ENCODE peak calls at places on chromosomes 2 and 18, in seven cellular contexts. One of them, this sample, is unnamed.

GRCh38 chr2:200703132-200703925 is 108.4 kb upstream of the BZW1 start:
- DNase-seq in left lung: no peak
- DNase-seq in fibroblast of mammary gland: peak; percentile 81
- DNase-seq in sigmoid colon: no peak
- DNase-seq in neural crest cell: peak; percentile 14
- DNase-seq in ovary: peak; percentile 55
- DNase-seq in PC-3: peak; percentile 92
- DNase-seq in this sample: no peak

GRCh38 chr2:113406114-113406513 is 31.4 kb upstream of the ZNG1B start:
- DNase-seq in ovary: no peak
- DNase-seq in PC-3: no peak
- DNase-seq in fibroblast of mammary gland: no peak
- DNase-seq in left lung: no peak
- DNase-seq in neural crest cell: peak; percentile 8
- DNase-seq in sigmoid colon: no peak
- DNase-seq in this sample: peak; percentile 30

GRCh38 chr2:170461875-170462274 is 253.3 kb upstream of the SP5 start:
- DNase-seq in fibroblast of mammary gland: no peak
- DNase-seq in sigmoid colon: no peak
- DNase-seq in PC-3: no peak
- DNase-seq in left lung: no peak
- DNase-seq in ovary: no peak
- DNase-seq in neural crest cell: no peak
- DNase-seq in this sample: no peak

GRCh38 chr2:45458909-45459563 is 152.0 kb downstream of the SRBD1 start:
- DNase-seq in ovary: peak; percentile 20
- DNase-seq in sigmoid colon: no peak
- DNase-seq in neural crest cell: no peak
- DNase-seq in left lung: no peak
- DNase-seq in fibroblast of mammary gland: peak; percentile 59
- DNase-seq in PC-3: peak; percentile 86
- DNase-seq in this sample: no peak

GRCh38 chr2:123093199-123093598 is 931.9 kb upstream of the CNTNAP5 start:
- DNase-seq in PC-3: peak; percentile 72
- DNase-seq in left lung: no peak
- DNase-seq in sigmoid colon: no peak
- DNase-seq in neural crest cell: no peak
- DNase-seq in ovary: no peak
- DNase-seq in fibroblast of mammary gland: no peak
- DNase-seq in this sample: no peak

GRCh38 chr2:183390109-183390508 is 265.9 kb downstream of the NUP35 start:
- DNase-seq in PC-3: no peak
- DNase-seq in neural crest cell: no peak
- DNase-seq in sigmoid colon: no peak
- DNase-seq in fibroblast of mammary gland: no peak
- DNase-seq in ovary: no peak
- DNase-seq in left lung: no peak
- DNase-seq in this sample: no peak

GRCh38 chr2:64731746-64732145 is 78.0 kb upstream of the SERTAD2 start:
- DNase-seq in ovary: no peak
- DNase-seq in PC-3: no peak
- DNase-seq in sigmoid colon: no peak
- DNase-seq in fibroblast of mammary gland: no peak
- DNase-seq in neural crest cell: no peak
- DNase-seq in left lung: peak; percentile 45
- DNase-seq in this sample: no peak

GRCh38 chr2:188199716-188200128 is 92.0 kb upstream of the GULP1 start:
- DNase-seq in left lung: no peak
- DNase-seq in ovary: no peak
- DNase-seq in neural crest cell: no peak
- DNase-seq in fibroblast of mammary gland: peak; percentile 78
- DNase-seq in PC-3: peak; percentile 83
- DNase-seq in sigmoid colon: no peak
- DNase-seq in this sample: no peak

GRCh38 chr2:127569274-127570065 is 34.0 kb downstream of the MYO7B start:
- DNase-seq in sigmoid colon: peak; percentile 59
- DNase-seq in ovary: no peak
- DNase-seq in PC-3: peak; percentile 83
- DNase-seq in fibroblast of mammary gland: peak; percentile 91
- DNase-seq in neural crest cell: no peak
- DNase-seq in left lung: no peak
- DNase-seq in this sample: no peak

GRCh38 chr18:77359561-77360314 is 110.1 kb downstream of the GALR1 start:
- DNase-seq in PC-3: no peak
- DNase-seq in neural crest cell: no peak
- DNase-seq in sigmoid colon: no peak
- DNase-seq in left lung: no peak
- DNase-seq in ovary: no peak
- DNase-seq in fibroblast of mammary gland: no peak
- DNase-seq in this sample: no peak

GRCh38 chr2:60898567-60898966 is 17.2 kb downstream of the REL start:
- DNase-seq in sigmoid colon: no peak
- DNase-seq in neural crest cell: no peak
- DNase-seq in PC-3: peak; percentile 24
- DNase-seq in fibroblast of mammary gland: no peak
- DNase-seq in ovary: no peak
- DNase-seq in left lung: no peak
- DNase-seq in this sample: no peak

GRCh38 chr18:21117385-21118135 is 5.9 kb upstream of the ROCK1 start:
- DNase-seq in neural crest cell: no peak
- DNase-seq in sigmoid colon: no peak
- DNase-seq in PC-3: no peak
- DNase-seq in left lung: no peak
- DNase-seq in fibroblast of mammary gland: peak; percentile 95
- DNase-seq in ovary: no peak
- DNase-seq in this sample: no peak

GRCh38 chr2:219466816-219467735 is 31.6 kb upstream of the GMPPA start:
- DNase-seq in sigmoid colon: no peak
- DNase-seq in fibroblast of mammary gland: no peak
- DNase-seq in left lung: no peak
- DNase-seq in ovary: no peak
- DNase-seq in PC-3: no peak
- DNase-seq in neural crest cell: no peak
- DNase-seq in this sample: no peak

GRCh38 chr2:69625078-69625788 is 18.3 kb downstream of the AAK1 start:
- DNase-seq in neural crest cell: no peak
- DNase-seq in fibroblast of mammary gland: no peak
- DNase-seq in PC-3: peak; percentile 31
- DNase-seq in left lung: no peak
- DNase-seq in sigmoid colon: no peak
- DNase-seq in ovary: no peak
- DNase-seq in this sample: no peak

GRCh38 chr2:65320042-65320711 is 92.5 kb downstream of the ACTR2 start:
- DNase-seq in PC-3: peak; percentile 97
- DNase-seq in neural crest cell: no peak
- DNase-seq in ovary: no peak
- DNase-seq in fibroblast of mammary gland: peak; percentile 98
- DNase-seq in sigmoid colon: no peak
- DNase-seq in left lung: no peak
- DNase-seq in this sample: no peak

GRCh38 chr18:74266161-74266560 is 25.6 kb downstream of the CYB5A start:
- DNase-seq in sigmoid colon: no peak
- DNase-seq in ovary: no peak
- DNase-seq in PC-3: peak; percentile 90
- DNase-seq in left lung: no peak
- DNase-seq in neural crest cell: no peak
- DNase-seq in fibroblast of mammary gland: peak; percentile 21
- DNase-seq in this sample: no peak

GRCh38 chr2:88707003-88707402 is 15.5 kb downstream of the RPIA start:
- DNase-seq in fibroblast of mammary gland: no peak
- DNase-seq in neural crest cell: no peak
- DNase-seq in ovary: no peak
- DNase-seq in sigmoid colon: no peak
- DNase-seq in PC-3: no peak
- DNase-seq in left lung: no peak
- DNase-seq in this sample: no peak

GRCh38 chr2:12487253-12488004 is 229.3 kb upstream of the TRIB2 start:
- DNase-seq in ovary: no peak
- DNase-seq in fibroblast of mammary gland: no peak
- DNase-seq in left lung: no peak
- DNase-seq in PC-3: no peak
- DNase-seq in neural crest cell: no peak
- DNase-seq in sigmoid colon: no peak
- DNase-seq in this sample: no peak

GRCh38 chr2:160538559-160539355 is 45.1 kb upstream of the RBMS1 start:
- DNase-seq in PC-3: peak; percentile 93
- DNase-seq in ovary: no peak
- DNase-seq in left lung: no peak
- DNase-seq in sigmoid colon: no peak
- DNase-seq in fibroblast of mammary gland: no peak
- DNase-seq in neural crest cell: no peak
- DNase-seq in this sample: no peak

GRCh38 chr2:64652231-64653173 is 1.2 kb downstream of the SERTAD2 start:
- DNase-seq in neural crest cell: no peak
- DNase-seq in PC-3: peak; percentile 68
- DNase-seq in fibroblast of mammary gland: peak; percentile 73
- DNase-seq in sigmoid colon: peak; percentile 83
- DNase-seq in ovary: peak; percentile 64
- DNase-seq in left lung: peak; percentile 71
- DNase-seq in this sample: no peak

GRCh38 chr2:158967731-158968395 is 577 bp upstream of the TANC1 start:
- DNase-seq in fibroblast of mammary gland: peak; percentile 76
- DNase-seq in sigmoid colon: peak; percentile 76
- DNase-seq in left lung: peak; percentile 47
- DNase-seq in PC-3: peak; percentile 69
- DNase-seq in neural crest cell: peak; percentile 60
- DNase-seq in ovary: peak; percentile 61
- DNase-seq in this sample: no peak

GRCh38 chr2:196592331-196592911 is 47.1 kb upstream of the CCDC150 start:
- DNase-seq in sigmoid colon: no peak
- DNase-seq in fibroblast of mammary gland: peak; percentile 33
- DNase-seq in left lung: no peak
- DNase-seq in ovary: no peak
- DNase-seq in neural crest cell: peak; percentile 47
- DNase-seq in PC-3: peak; percentile 38
- DNase-seq in this sample: no peak

DNA sequence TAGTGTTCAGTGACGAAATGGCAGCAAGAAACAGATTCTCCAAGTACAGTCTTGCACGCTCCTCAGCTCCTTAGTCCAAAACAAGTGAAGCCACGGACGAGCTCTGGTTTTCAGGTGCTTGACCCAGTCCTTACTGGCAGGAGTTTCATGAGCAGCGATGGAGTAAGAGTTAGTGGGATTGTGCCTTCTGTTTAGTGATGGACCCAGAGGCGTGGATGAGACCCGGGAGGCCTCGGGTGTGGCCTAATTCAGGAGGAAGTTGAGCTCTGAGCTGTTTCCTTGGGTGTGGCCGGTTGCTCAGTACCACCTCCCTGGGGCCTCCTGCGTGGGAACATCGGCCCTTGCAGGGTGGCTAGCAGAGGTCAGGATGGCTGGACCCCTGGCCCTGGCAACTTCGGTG is 52.0 kb downstream of the KIF5C start:
- DNase-seq in sigmoid colon: no peak
- DNase-seq in neural crest cell: no peak
- DNase-seq in PC-3: peak; percentile 13
- DNase-seq in left lung: peak; percentile 35
- DNase-seq in ovary: no peak
- DNase-seq in fibroblast of mammary gland: no peak
- DNase-seq in this sample: peak; percentile 18
- TF ChIP-seq CTCF in sigmoid colon: no peak
- TF ChIP-seq CTCF in neural crest cell: peak; percentile 0
- TF ChIP-seq CTCF in PC-3: no peak
- TF ChIP-seq CTCF in left lung: no peak
- TF ChIP-seq CTCF in ovary: no peak
- TF ChIP-seq CTCF in fibroblast of mammary gland: no peak
- TF ChIP-seq CTCF in this sample: no peak

DNA sequence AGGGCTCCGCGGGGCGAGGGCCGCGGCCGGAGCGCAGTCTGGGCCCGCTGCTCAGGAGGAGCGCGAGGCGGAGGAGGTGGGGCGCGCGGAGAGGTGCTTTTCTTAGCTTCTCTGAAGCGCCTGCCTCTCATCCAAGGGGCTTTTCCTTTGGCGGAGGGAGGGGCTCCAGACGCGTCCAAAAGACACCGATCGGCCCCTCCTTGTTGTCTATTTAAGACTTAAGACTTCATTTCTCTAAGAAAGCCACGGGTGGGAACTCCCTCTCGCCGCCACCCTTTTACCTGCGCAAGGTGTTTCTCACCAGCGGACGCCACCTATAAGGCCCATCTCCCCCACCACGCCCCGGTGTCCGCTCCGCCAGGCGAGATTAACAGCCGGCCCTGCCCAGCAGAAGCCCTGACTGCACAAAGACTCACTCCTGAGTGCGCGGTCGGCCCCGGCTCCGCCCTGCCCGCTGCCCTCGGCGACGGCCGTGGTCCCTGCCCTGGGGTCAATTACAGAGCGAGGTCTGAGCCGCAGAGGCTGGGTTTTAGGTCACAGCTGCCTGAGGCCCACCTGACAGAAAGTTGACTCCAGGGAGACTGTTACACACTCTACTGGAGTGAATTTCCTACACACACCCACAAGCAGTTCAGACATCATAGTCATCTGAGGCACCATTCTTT is at the start of gene DSC2:
- DNase-seq in PC-3: peak; percentile 34
- DNase-seq in left lung: peak; percentile 48
- DNase-seq in ovary: peak; percentile 14
- DNase-seq in neural crest cell: peak; percentile 41
- DNase-seq in sigmoid colon: no peak
- DNase-seq in fibroblast of mammary gland: no peak
- DNase-seq in this sample: no peak
- TF ChIP-seq CTCF in PC-3: no peak
- TF ChIP-seq CTCF in left lung: no peak
- TF ChIP-seq CTCF in ovary: no peak
- TF ChIP-seq CTCF in neural crest cell: no peak
- TF ChIP-seq CTCF in sigmoid colon: no peak
- TF ChIP-seq CTCF in fibroblast of mammary gland: no peak
- TF ChIP-seq CTCF in this sample: no peak

GRCh38 chr2:220533485-220533884 is 906.1 kb downstream of the SLC4A3 start:
- DNase-seq in sigmoid colon: no peak
- DNase-seq in PC-3: peak; percentile 84
- DNase-seq in fibroblast of mammary gland: peak; percentile 57
- DNase-seq in neural crest cell: no peak
- DNase-seq in ovary: no peak
- DNase-seq in left lung: no peak
- DNase-seq in this sample: no peak
- TF ChIP-seq CTCF in sigmoid colon: no peak
- TF ChIP-seq CTCF in PC-3: peak; percentile 60
- TF ChIP-seq CTCF in fibroblast of mammary gland: peak; percentile 43
- TF ChIP-seq CTCF in neural crest cell: peak; percentile 61
- TF ChIP-seq CTCF in ovary: no peak
- TF ChIP-seq CTCF in left lung: no peak
- TF ChIP-seq CTCF in this sample: no peak

DNA sequence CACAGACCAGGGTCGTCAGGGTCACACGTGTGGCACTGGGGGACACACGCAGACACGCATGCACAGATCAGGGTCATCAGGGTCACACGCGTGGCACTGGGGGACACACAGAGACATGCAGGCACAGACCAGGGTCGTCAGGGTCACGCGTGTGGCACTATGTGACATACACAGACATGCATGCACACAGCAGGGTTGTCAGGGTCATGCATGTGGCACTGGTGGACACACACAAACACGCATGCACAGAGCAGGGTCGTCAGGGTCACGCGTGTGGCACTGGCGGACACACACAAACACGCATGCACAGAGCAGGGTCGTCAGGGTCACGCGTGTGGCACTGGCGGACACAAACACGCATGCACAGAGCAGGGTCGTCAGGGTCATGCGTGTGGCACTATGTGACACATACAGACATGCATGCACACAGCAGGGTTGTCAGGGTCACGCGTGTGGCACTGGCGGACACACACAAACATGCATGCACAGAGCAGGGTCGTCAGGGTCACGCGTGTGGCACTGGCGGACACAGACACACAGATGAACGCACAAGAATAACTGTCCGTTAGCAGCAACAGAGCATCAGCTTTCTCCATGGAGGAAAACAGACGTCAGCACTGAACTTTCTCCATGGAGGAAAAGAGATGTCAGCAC is 34.9 kb downstream of the HDAC4 start:
- DNase-seq in fibroblast of mammary gland: no peak
- DNase-seq in PC-3: no peak
- DNase-seq in neural crest cell: no peak
- DNase-seq in ovary: peak; percentile 17
- DNase-seq in left lung: no peak
- DNase-seq in sigmoid colon: peak; percentile 65
- DNase-seq in this sample: no peak
- TF ChIP-seq CTCF in fibroblast of mammary gland: no peak
- TF ChIP-seq CTCF in PC-3: no peak
- TF ChIP-seq CTCF in neural crest cell: no peak
- TF ChIP-seq CTCF in ovary: no peak
- TF ChIP-seq CTCF in left lung: no peak
- TF ChIP-seq CTCF in sigmoid colon: no peak
- TF ChIP-seq CTCF in this sample: no peak

This sample was measured in activated B cell treated with CpG ODN at 0.5 μM for 24 hours.